ENCODE peak calls at places on chromosome 20, in seven cellular contexts. D, G, L, F, V, Q and W are unnamed samples.

GRCh38 chr20:6525447-6526303 is 241.8 kb upstream of the BMP2 start:
- DNase-seq in D (no peak), G (no peak), L (peak), F (no peak), V (peak), Q (no peak), W (no peak)

GRCh38 chr20:62123450-62124118 is 1.3 kb downstream of the LSM14B start:
- DNase-seq in D (no peak), G (no peak), L (peak), F (no peak), V (peak), Q (no peak), W (peak)

GRCh38 chr20:1045860-1046418 is 43.8 kb upstream of the RSPO4 start:
- DNase-seq in D (no peak), G (no peak), L (no peak), F (no peak), V (no peak), Q (no peak), W (no peak)

GRCh38 chr20:41344938-41345728 is 4.5 kb downstream of the LPIN3 start:
- DNase-seq in D (no peak), G (no peak), L (no peak), F (no peak), V (no peak), Q (no peak), W (no peak)

GRCh38 chr20:62702886-62703852 is 5.5 kb upstream of the NTSR1 start:
- DNase-seq in D (no peak), G (no peak), L (peak), F (no peak), V (no peak), Q (no peak), W (peak)

GRCh38 chr20:50285376-50286173 is 94.9 kb downstream of the CEBPB start:
- DNase-seq in D (no peak), G (peak), L (peak), F (peak), V (no peak), Q (no peak), W (peak)

GRCh38 chr20:34791289-34792020 is 34.0 kb downstream of the NCOA6 start:
- DNase-seq in D (no peak), G (no peak), L (peak), F (no peak), V (peak), Q (no peak), W (peak)

GRCh38 chr20:17843246-17844132 is 125.1 kb downstream of the SNX5 start:
- DNase-seq in D (peak), G (peak), L (peak), F (peak), V (no peak), Q (no peak), W (peak)

GRCh38 chr20:51650685-51651134 is 108.2 kb upstream of the NFATC2 start:
- DNase-seq in D (no peak), G (no peak), L (peak), F (no peak), V (no peak), Q (no peak), W (peak)

GRCh38 chr20:12762725-12763124 is 246.0 kb upstream of the SPTLC3 start:
- DNase-seq in D (no peak), G (no peak), L (no peak), F (no peak), V (no peak), Q (no peak), W (no peak)

GRCh38 chr20:64145458-64146300 is 18.6 kb upstream of the MYT1 start:
- DNase-seq in D (no peak), G (no peak), L (no peak), F (no peak), V (no peak), Q (no peak), W (no peak)

GRCh38 chr20:16215056-16215455 is 358.2 kb downstream of the KIF16B start:
- DNase-seq in D (no peak), G (no peak), L (no peak), F (no peak), V (peak), Q (no peak), W (no peak)

GRCh38 chr20:31670371-31671228 is 32.9 kb downstream of the COX4I2 start:
- DNase-seq in D (no peak), G (peak), L (peak), F (peak), V (no peak), Q (no peak), W (no peak)

GRCh38 chr20:15642676-15643075 is 930.6 kb downstream of the KIF16B start:
- DNase-seq in D (no peak), G (no peak), L (no peak), F (no peak), V (no peak), Q (no peak), W (peak)

GRCh38 chr20:53037621-53038020 is 65.5 kb downstream of the TSHZ2 start:
- DNase-seq in D (no peak), G (no peak), L (no peak), F (no peak), V (no peak), Q (no peak), W (no peak)

GRCh38 chr20:11120451-11120850 is 446.7 kb upstream of the JAG1 start:
- DNase-seq in D (no peak), G (no peak), L (no peak), F (no peak), V (no peak), Q (no peak), W (no peak)

GRCh38 chr20:16821211-16822089 is 73.3 kb downstream of the OTOR start:
- DNase-seq in D (no peak), G (no peak), L (peak), F (no peak), V (peak), Q (no peak), W (peak)

GRCh38 chr20:34016736-34017135 is 23.0 kb downstream of the RALY start:
- DNase-seq in D (no peak), G (no peak), L (no peak), F (no peak), V (no peak), Q (no peak), W (no peak)

GRCh38 chr20:50856475-50857041 is 61.7 kb downstream of the BCAS4 start:
- DNase-seq in D (no peak), G (no peak), L (no peak), F (no peak), V (no peak), Q (no peak), W (no peak)

GRCh38 chr20:6100261-6100660 is 22.6 kb downstream of the FERMT1 start:
- DNase-seq in D (no peak), G (no peak), L (no peak), F (no peak), V (no peak), Q (no peak), W (no peak)

GRCh38 chr20:645318-646106 is 7.5 kb downstream of the SRXN1 start:
- DNase-seq in D (no peak), G (peak), L (peak), F (peak), V (peak), Q (peak), W (peak)

GRCh38 chr20:4272225-4272624 is 256.9 kb upstream of the RNF24 start:
- DNase-seq in D (no peak), G (no peak), L (peak), F (no peak), V (no peak), Q (no peak), W (no peak)

GRCh38 chr20:59645761-59646171 is 41.4 kb downstream of the PHACTR3 start:
- DNase-seq in D (no peak), G (no peak), L (no peak), F (no peak), V (no peak), Q (no peak), W (no peak)
- TF ChIP-seq CTCF in D (no peak), G (no peak), L (no peak), F (no peak), V (no peak), Q (no peak), W (no peak)

GRCh38 chr20:21570285-21570992 is 56.6 kb upstream of the NKX2-2 start:
- DNase-seq in D (no peak), G (no peak), L (no peak), F (no peak), V (no peak), Q (no peak), W (no peak)
- TF ChIP-seq CTCF in D (no peak), G (no peak), L (no peak), F (no peak), V (no peak), Q (no peak), W (no peak)

GRCh38 chr20:60063739-60064138 is 105.5 kb downstream of the CDH26 start:
- DNase-seq in D (no peak), G (no peak), L (no peak), F (no peak), V (no peak), Q (no peak), W (no peak)

GRCh38 chr20:60064554-60064953 is 106.3 kb downstream of the CDH26 start:
- DNase-seq in D (no peak), G (no peak), L (no peak), F (no peak), V (no peak), Q (no peak), W (no peak)

GRCh38 chr20:60060006-60060557 is 101.9 kb downstream of the CDH26 start:
- DNase-seq in D (no peak), G (no peak), L (no peak), F (no peak), V (no peak), Q (no peak), W (no peak)

GRCh38 chr20:60060593-60060992 is 102.4 kb downstream of the CDH26 start:
- DNase-seq in D (no peak), G (no peak), L (no peak), F (peak), V (no peak), Q (no peak), W (no peak)

GRCh38 chr20:60062431-60063336 is 104.5 kb downstream of the CDH26 start:
- DNase-seq in D (no peak), G (no peak), L (peak), F (no peak), V (no peak), Q (no peak), W (peak)
- TF ChIP-seq CTCF in D (no peak), G (no peak), L (no peak), F (no peak), V (no peak), Q (no peak), W (no peak)

GRCh38 chr20:43119720-43120119 is 70.0 kb downstream of the PTPRT start:
- DNase-seq in D (no peak), G (no peak), L (no peak), F (no peak), V (no peak), Q (no peak), W (no peak)

GRCh38 chr20:43124261-43124660 is 65.4 kb downstream of the PTPRT start:
- DNase-seq in D (no peak), G (no peak), L (no peak), F (no peak), V (no peak), Q (no peak), W (no peak)

DNA sequence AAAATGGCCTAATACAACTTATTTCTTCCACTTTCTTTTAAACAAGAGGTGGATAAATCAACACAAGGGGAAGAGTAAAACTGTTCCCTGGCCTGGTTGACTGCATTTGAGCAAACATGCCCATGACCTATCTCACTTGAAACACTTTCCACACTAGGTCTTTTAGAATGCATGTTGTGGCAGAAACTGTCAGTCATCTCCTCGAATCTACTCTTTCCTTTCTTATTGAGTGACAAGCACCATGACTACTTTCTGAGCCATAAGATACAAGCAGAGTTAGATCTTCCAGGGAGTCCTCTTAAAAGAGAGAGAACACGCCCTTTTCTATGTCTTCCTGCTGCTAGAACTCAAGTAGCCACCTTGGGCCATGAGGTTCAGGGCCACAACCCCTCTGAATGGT is 66.5 kb downstream of the PTPRT start:
- DNase-seq in D (no peak), G (no peak), L (no peak), F (no peak), V (no peak), Q (no peak), W (no peak)
- TF ChIP-seq CTCF in D (no peak), G (no peak), L (no peak), F (no peak), V (no peak), Q (no peak), W (no peak)

GRCh38 chr20:8798505-8798904 is 270.4 kb upstream of the PLCB4 start:
- DNase-seq in D (no peak), G (no peak), L (peak), F (no peak), V (no peak), Q (no peak), W (peak)

GRCh38 chr20:8801686-8802085 is 267.2 kb upstream of the PLCB4 start:
- DNase-seq in D (no peak), G (no peak), L (no peak), F (no peak), V (no peak), Q (no peak), W (no peak)

GRCh38 chr20:8800089-8800488 is 268.8 kb upstream of the PLCB4 start:
- DNase-seq in D (no peak), G (no peak), L (no peak), F (no peak), V (no peak), Q (no peak), W (no peak)

GRCh38 chr20:8805737-8806442 is 263.0 kb upstream of the PLCB4 start:
- DNase-seq in D (no peak), G (no peak), L (no peak), F (no peak), V (no peak), Q (no peak), W (no peak)

DNA sequence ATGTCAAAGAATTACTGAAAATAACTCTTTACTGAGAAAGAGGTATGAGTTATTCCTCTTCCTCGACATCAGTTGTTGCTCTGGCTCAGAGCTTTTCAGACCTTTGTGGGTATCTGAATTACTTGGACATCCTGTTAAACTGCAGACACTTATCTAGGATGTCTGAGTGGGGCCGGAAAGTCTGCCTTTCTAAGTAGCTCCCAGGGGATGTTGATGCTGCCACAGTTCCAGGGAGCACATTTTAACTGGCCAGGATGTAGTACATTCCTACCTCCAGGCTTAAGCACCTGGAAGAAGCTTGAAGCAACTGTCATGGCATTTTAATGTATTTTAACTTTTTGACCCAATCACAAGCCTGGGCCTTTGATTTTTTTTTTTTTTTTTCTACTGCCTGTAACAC is 265.8 kb upstream of the PLCB4 start:
- DNase-seq in D (no peak), G (no peak), L (no peak), F (no peak), V (no peak), Q (no peak), W (no peak)
- TF ChIP-seq CTCF in D (no peak), G (no peak), L (no peak), F (no peak), V (no peak), Q (no peak), W (no peak)